ENCODE peak calls at places on chromosome 11, in seven cellular contexts. F is mesenchymal stem cell, K is IMR-90, R is H9, E is neuronal stem cell, A is H1, I is trophoblast cell. D is an unnamed sample.

GRCh38 chr11:130162733-130163132 is 3.2 kb downstream of the ST14 start:
- DNase-seq in F (peak), K (no peak), R (no peak), E (no peak), A (no peak), I (no peak), D (no peak)

GRCh38 chr11:132244871-132245557 is 874.6 kb downstream of the NTM start:
- DNase-seq in F (no peak), K (no peak), R (no peak), E (no peak), A (no peak), I (no peak), D (no peak)

GRCh38 chr11:67484847-67485311 is 2.1 kb downstream of the AIP start:
- DNase-seq in F (no peak), K (no peak), R (no peak), E (no peak), A (no peak), I (no peak), D (no peak)

GRCh38 chr11:97973352-97973857 is 1047.3 kb upstream of the CNTN5 start:
- DNase-seq in F (no peak), K (no peak), R (no peak), E (no peak), A (no peak), I (no peak), D (no peak)

GRCh38 chr11:2137202-2138071 is 1.8 kb downstream of the IGF2 start:
- DNase-seq in F (peak), K (peak), R (peak), E (peak), A (no peak), I (no peak), D (peak)

GRCh38 chr11:111260761-111261160 is 15.2 kb downstream of the POU2AF2 start:
- DNase-seq in F (no peak), K (no peak), R (no peak), E (no peak), A (no peak), I (no peak), D (no peak)

GRCh38 chr11:33734441-33735165 is 1.6 kb downstream of the CD59 start:
- DNase-seq in F (peak), K (no peak), R (no peak), E (no peak), A (no peak), I (no peak), D (no peak)

GRCh38 chr11:69087811-69088210 is 39.1 kb downstream of the TPCN2 start:
- DNase-seq in F (no peak), K (no peak), R (no peak), E (no peak), A (no peak), I (no peak), D (no peak)

GRCh38 chr11:89495951-89496350 is 4.8 kb upstream of the NOX4 start:
- DNase-seq in F (peak), K (peak), R (no peak), E (peak), A (no peak), I (peak), D (peak)

GRCh38 chr11:66743271-66743968 is 14.4 kb upstream of the SPTBN2 start:
- DNase-seq in F (no peak), K (no peak), R (no peak), E (no peak), A (no peak), I (no peak), D (no peak)

GRCh38 chr11:70538641-70539359 is 140.5 kb downstream of the CTTN start:
- DNase-seq in F (no peak), K (no peak), R (peak), E (no peak), A (no peak), I (peak), D (no peak)

GRCh38 chr11:19275496-19275895 is 34.8 kb upstream of the E2F8 start:
- DNase-seq in F (no peak), K (no peak), R (no peak), E (no peak), A (no peak), I (no peak), D (no peak)

GRCh38 chr11:76173663-76174062 is 32.6 kb downstream of the WNT11 start:
- DNase-seq in F (no peak), K (no peak), R (no peak), E (no peak), A (no peak), I (no peak), D (no peak)

GRCh38 chr11:126156814-126157213 is 54.6 kb downstream of the RPUSD4 start:
- DNase-seq in F (no peak), K (no peak), R (no peak), E (no peak), A (no peak), I (no peak), D (no peak)

GRCh38 chr11:126132319-126132718 is 69.7 kb upstream of the CDON start:
- DNase-seq in F (no peak), K (no peak), R (no peak), E (no peak), A (no peak), I (no peak), D (peak)

GRCh38 chr11:68436985-68437926 is 23.3 kb upstream of the PPP6R3 start:
- DNase-seq in F (peak), K (peak), R (no peak), E (no peak), A (no peak), I (no peak), D (peak)

GRCh38 chr11:13324709-13325108 is 47.1 kb downstream of the BMAL1 start:
- DNase-seq in F (no peak), K (no peak), R (no peak), E (no peak), A (no peak), I (no peak), D (no peak)

GRCh38 chr11:93850585-93851018 is at the start of gene VSTM5:
- DNase-seq in F (no peak), K (no peak), R (no peak), E (no peak), A (no peak), I (no peak), D (no peak)

GRCh38 chr11:113796663-113797259 is 17.2 kb downstream of the CLDN25 start:
- DNase-seq in F (peak), K (peak), R (no peak), E (no peak), A (no peak), I (peak), D (peak)

GRCh38 chr11:87173185-87174039 is 135.7 kb downstream of the TMEM135 start:
- DNase-seq in F (peak), K (peak), R (no peak), E (no peak), A (no peak), I (no peak), D (no peak)

GRCh38 chr11:45259607-45260006 is 26.5 kb downstream of the SYT13 start:
- DNase-seq in F (no peak), K (no peak), R (no peak), E (no peak), A (no peak), I (no peak), D (peak)

GRCh38 chr11:74648894-74649293 is 56.5 kb downstream of the POLD3 start:
- DNase-seq in F (no peak), K (peak), R (no peak), E (no peak), A (no peak), I (no peak), D (no peak)

GRCh38 chr11:74646215-74646614 is 53.8 kb downstream of the POLD3 start:
- DNase-seq in F (no peak), K (no peak), R (no peak), E (no peak), A (no peak), I (no peak), D (no peak)

GRCh38 chr11:74646964-74647363 is 54.6 kb downstream of the POLD3 start:
- DNase-seq in F (no peak), K (no peak), R (no peak), E (no peak), A (no peak), I (no peak), D (peak)

GRCh38 chr11:74647831-74648230 is 55.4 kb downstream of the POLD3 start:
- DNase-seq in F (no peak), K (no peak), R (no peak), E (no peak), A (no peak), I (no peak), D (no peak)

GRCh38 chr11:74647404-74647803 is 55.0 kb downstream of the POLD3 start:
- DNase-seq in F (peak), K (peak), R (no peak), E (no peak), A (no peak), I (no peak), D (no peak)
- H4K8ac ChIP-seq in F (no peak), K (no peak), R (no peak), E (no peak), A (no peak), I (no peak), D (no peak)

DNA sequence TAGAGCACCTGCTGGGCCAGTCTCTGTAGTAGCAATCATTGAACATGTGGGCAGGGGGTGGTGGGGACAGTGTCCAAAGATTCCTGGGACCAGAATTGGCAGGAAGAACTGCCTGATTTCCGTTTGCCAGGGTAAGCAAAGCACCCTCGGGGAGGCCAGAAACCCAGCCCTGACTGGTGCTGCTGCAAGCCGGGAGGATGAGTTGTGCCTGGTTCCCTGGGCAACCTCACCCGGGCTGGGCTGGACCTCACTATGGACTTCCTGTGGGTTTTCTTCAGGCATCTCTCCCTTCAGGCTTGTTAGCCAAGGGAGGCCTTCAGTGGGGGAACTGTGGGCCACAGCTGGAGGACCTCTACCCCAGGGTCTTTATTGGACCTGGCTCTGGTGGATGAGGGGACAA is 8.0 kb upstream of the POU2F3 start:
- DNase-seq in F (no peak), K (no peak), R (no peak), E (no peak), A (no peak), I (no peak), D (no peak)
- H3K27ac ChIP-seq in F (no peak), K (no peak), R (no peak), E (no peak), A (no peak), I (no peak), D (no peak)

DNA sequence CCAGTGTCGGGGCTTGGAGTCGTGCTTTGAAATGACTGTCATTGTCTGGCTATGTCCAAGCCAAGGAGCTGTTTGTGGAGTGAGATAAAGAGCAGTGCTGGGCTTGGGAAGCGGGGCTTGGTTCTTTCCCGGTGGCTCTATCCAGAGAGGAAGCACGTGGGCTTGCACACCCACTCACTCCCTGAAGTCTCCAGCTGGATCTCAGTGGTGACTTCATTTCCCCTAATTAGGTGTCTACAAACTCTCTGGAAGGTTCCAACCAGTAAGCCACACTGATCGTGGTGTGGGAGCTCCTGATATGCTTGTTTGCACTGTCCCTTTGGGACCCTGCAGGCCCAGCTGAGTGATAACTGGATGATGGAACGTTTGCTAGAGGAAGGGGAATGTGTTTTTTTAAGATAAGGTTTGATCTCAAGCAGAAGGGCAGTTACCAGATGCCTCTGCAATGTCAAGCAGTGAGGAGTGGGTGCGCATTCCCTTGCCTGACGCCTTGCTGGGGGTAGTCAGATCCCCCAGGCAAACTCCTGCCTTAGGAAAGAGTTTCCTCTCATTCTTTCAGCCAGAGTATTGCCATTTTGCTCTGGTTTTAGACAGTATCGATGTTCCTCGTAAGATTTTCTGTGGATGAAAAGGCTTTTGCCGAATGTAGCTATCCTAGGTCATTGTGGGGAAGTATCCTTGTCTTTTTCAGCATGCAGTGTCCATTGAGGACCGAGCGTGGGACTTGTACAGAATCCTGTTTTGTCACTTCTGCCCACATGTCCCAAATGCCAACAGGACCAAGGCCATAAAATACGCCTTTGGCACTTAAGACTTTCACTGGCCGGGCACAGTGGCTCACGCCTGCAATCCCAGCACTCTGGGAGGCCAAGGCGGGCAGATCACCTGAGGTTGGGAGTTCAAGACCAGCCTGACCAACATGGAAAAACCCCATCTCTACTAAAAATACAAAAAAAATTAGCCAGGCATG is 90.9 kb downstream of the MICAL2 start:
- DNase-seq in F (peak), K (peak), R (no peak), E (no peak), A (no peak), I (peak), D (peak)
- H3K4me2 ChIP-seq in F (no peak), K (peak), R (no peak), E (no peak), A (no peak), I (no peak), D (no peak)

DNA sequence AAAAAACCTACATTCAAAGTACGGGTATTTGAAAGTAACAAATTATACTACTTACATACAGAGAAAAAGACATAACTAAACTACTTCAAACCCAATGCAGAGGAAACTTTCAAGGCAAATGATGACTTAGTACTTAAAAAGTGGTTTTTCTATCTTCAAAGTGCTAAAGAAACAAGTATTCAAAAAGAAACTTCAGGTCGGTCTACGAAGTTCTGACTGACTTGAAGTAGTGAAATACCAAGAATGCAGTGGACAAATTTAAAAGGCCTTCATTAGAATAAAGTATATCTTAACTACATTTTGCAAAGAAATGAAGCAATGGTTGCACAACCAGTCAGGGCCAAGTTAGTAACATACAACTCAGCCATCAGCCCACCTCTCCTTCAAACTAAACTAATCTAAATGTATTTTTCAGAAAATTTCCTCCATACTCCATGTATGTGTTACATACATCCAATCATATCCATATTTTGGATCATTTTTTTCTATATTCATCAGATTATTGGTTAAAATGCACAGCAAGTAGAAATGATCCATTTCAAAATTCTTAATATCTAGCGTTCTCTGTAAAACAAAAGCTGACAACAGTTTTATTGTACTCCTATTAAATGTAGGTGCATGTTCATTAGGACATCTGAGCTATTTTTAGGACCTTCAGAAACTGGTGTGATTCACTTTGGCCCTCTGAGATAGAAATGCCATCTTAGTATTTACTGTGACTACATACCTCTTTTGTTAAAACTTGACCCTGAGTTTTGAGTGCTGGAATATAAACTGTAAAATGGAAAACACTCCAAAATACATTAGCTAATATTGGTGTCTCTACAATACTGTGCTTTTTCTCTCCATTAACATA is 49.9 kb downstream of the BIRC2 start:
- DNase-seq in F (no peak), K (peak), R (no peak), E (no peak), A (no peak), I (no peak), D (no peak)
- H4K8ac ChIP-seq in F (no peak), K (no peak), R (no peak), E (no peak), A (no peak), I (no peak), D (no peak)